ENCODE peak calls at places on chromosomes 12 and 14, in nine cellular contexts. T is caudate nucleus, R is GOT3, V is osteoblast, K is breast epithelium, J is Ammon's horn, U is lung microvascular endothelial cell, E is NCI-H187 treated with DMSO at 0.1 percent for 48 hours, G is gastrocnemius medialis. S is an unnamed sample.

GRCh38 chr14:63192085-63192484 is 12.2 kb upstream of the RHOJ start:
- DNase-seq in K (no peak), T (no peak), V (no peak), J (no peak), U (peak), E (no peak), G (no peak), R (no peak), S (no peak)

GRCh38 chr14:75417674-75418073 is 10.1 kb upstream of the JDP2 start:
- DNase-seq in T (no peak), R (no peak), J (no peak), V (no peak), E (no peak), U (no peak), G (no peak), K (no peak), S (no peak)

GRCh38 chr14:60757617-60758016 is 23.1 kb downstream of the MNAT1 start:
- DNase-seq in T (no peak), U (peak), R (no peak), G (no peak), E (no peak), V (no peak), K (no peak), J (no peak), S (no peak)

GRCh38 chr14:100108840-100109593 is 43.8 kb downstream of the EVL start:
- DNase-seq in U (no peak), J (no peak), V (peak), G (no peak), E (no peak), T (no peak), K (peak), R (no peak), S (no peak)

GRCh38 chr12:93050026-93050747 is 121.1 kb upstream of the EEA1 start:
- DNase-seq in V (peak), J (peak), G (peak), E (no peak), R (no peak), T (no peak), K (no peak), U (peak), S (no peak)

GRCh38 chr12:30166416-30166815 is 382.7 kb upstream of the TMTC1 start:
- DNase-seq in J (no peak), T (no peak), G (no peak), E (no peak), V (peak), U (no peak), R (no peak), K (no peak), S (no peak)

GRCh38 chr12:79402626-79403025 is 288.1 kb downstream of the PAWR start:
- DNase-seq in V (no peak), K (no peak), U (no peak), G (no peak), R (no peak), E (no peak), T (no peak), J (no peak), S (no peak)

GRCh38 chr14:97369901-97370300 is 572.7 kb downstream of the VRK1 start:
- DNase-seq in G (no peak), J (no peak), U (no peak), R (no peak), T (no peak), K (no peak), V (no peak), E (no peak), S (no peak)

GRCh38 chr12:16012086-16012485 is 101.0 kb downstream of the DERA start:
- DNase-seq in U (peak), R (no peak), G (no peak), V (peak), K (no peak), T (no peak), J (peak), E (no peak), S (no peak)

GRCh38 chr12:45446013-45446412 is 230.1 kb downstream of the ANO6 start:
- DNase-seq in V (no peak), G (no peak), T (no peak), U (no peak), E (no peak), J (no peak), K (no peak), R (no peak), S (no peak)

GRCh38 chr12:45125997-45126396 is 75.1 kb upstream of the DBX2 start:
- DNase-seq in U (no peak), E (no peak), R (no peak), K (no peak), J (no peak), T (no peak), V (peak), G (no peak), S (no peak)

GRCh38 chr12:108854453-108855283 is 2.7 kb downstream of the SSH1 start:
- DNase-seq in V (peak), J (no peak), U (peak), T (no peak), R (peak), G (peak), E (no peak), K (no peak), S (no peak)